ENCODE peak calls at places on chromosome 21, in eight cellular contexts. One of them, this sample, is unnamed.
A peak's percentile ranks its signal among the peaks of the same experiment; 100 is the strongest.

GRCh38 chr21:41207401-41208388 is 39.7 kb downstream of the BACE2 start:
- DNase-seq in spleen: no peak
- DNase-seq in cardiac fibroblast: peak; percentile 84
- DNase-seq in heart left ventricle: peak; percentile 66
- DNase-seq in T follicular helper cell: no peak
- DNase-seq in NCI-H1092: peak; percentile 14
- DNase-seq in endothelial cell: no peak
- DNase-seq in cardiac septum: no peak
- DNase-seq in this sample: peak; percentile 5

GRCh38 chr21:17523007-17523451 is 10.2 kb downstream of the CXADR start:
- DNase-seq in spleen: no peak
- DNase-seq in cardiac fibroblast: no peak
- DNase-seq in heart left ventricle: no peak
- DNase-seq in T follicular helper cell: no peak
- DNase-seq in NCI-H1092: no peak
- DNase-seq in endothelial cell: no peak
- DNase-seq in cardiac septum: no peak
- DNase-seq in this sample: no peak

GRCh38 chr21:28136687-28137086 is 856.0 kb downstream of the LTN1 start:
- DNase-seq in spleen: no peak
- DNase-seq in cardiac fibroblast: no peak
- DNase-seq in heart left ventricle: no peak
- DNase-seq in T follicular helper cell: no peak
- DNase-seq in NCI-H1092: no peak
- DNase-seq in endothelial cell: no peak
- DNase-seq in cardiac septum: no peak
- DNase-seq in this sample: no peak

GRCh38 chr21:17802568-17802967 is 16.6 kb downstream of the C21orf91 start:
- DNase-seq in spleen: no peak
- DNase-seq in cardiac fibroblast: peak; percentile 16
- DNase-seq in heart left ventricle: no peak
- DNase-seq in T follicular helper cell: no peak
- DNase-seq in NCI-H1092: no peak
- DNase-seq in endothelial cell: no peak
- DNase-seq in cardiac septum: no peak
- DNase-seq in this sample: no peak

GRCh38 chr21:29144736-29145353 is 14.4 kb downstream of the MAP3K7CL start:
- DNase-seq in spleen: no peak
- DNase-seq in cardiac fibroblast: peak; percentile 55
- DNase-seq in heart left ventricle: no peak
- DNase-seq in T follicular helper cell: no peak
- DNase-seq in NCI-H1092: no peak
- DNase-seq in endothelial cell: no peak
- DNase-seq in cardiac septum: no peak
- DNase-seq in this sample: no peak

GRCh38 chr21:45255381-45256020 is 32.2 kb downstream of the POFUT2 start:
- DNase-seq in spleen: peak; percentile 74
- DNase-seq in cardiac fibroblast: no peak
- DNase-seq in heart left ventricle: no peak
- DNase-seq in T follicular helper cell: no peak
- DNase-seq in NCI-H1092: peak; percentile 4
- DNase-seq in endothelial cell: no peak
- DNase-seq in cardiac septum: no peak
- DNase-seq in this sample: no peak

GRCh38 chr21:31557421-31557955 is 102.0 kb upstream of the SOD1 start:
- DNase-seq in spleen: peak; percentile 76
- DNase-seq in cardiac fibroblast: no peak
- DNase-seq in heart left ventricle: no peak
- DNase-seq in T follicular helper cell: no peak
- DNase-seq in NCI-H1092: peak; percentile 41
- DNase-seq in endothelial cell: peak; percentile 43
- DNase-seq in cardiac septum: no peak
- DNase-seq in this sample: peak; percentile 2

GRCh38 chr21:45993210-45994085 is 11.9 kb downstream of the COL6A1 start:
- DNase-seq in spleen: peak; percentile 66
- DNase-seq in cardiac fibroblast: no peak
- DNase-seq in heart left ventricle: peak; percentile 24
- DNase-seq in T follicular helper cell: no peak
- DNase-seq in NCI-H1092: no peak
- DNase-seq in endothelial cell: peak; percentile 3
- DNase-seq in cardiac septum: no peak
- DNase-seq in this sample: no peak

GRCh38 chr21:33817663-33818433 is 97.8 kb downstream of the ATP5PO start:
- DNase-seq in spleen: no peak
- DNase-seq in cardiac fibroblast: peak; percentile 29
- DNase-seq in heart left ventricle: no peak
- DNase-seq in T follicular helper cell: no peak
- DNase-seq in NCI-H1092: peak; percentile 70
- DNase-seq in endothelial cell: no peak
- DNase-seq in cardiac septum: no peak
- DNase-seq in this sample: no peak

GRCh38 chr21:46196733-46197132 is 12.5 kb upstream of the SPATC1L start:
- DNase-seq in spleen: peak; percentile 39
- DNase-seq in cardiac fibroblast: no peak
- DNase-seq in heart left ventricle: peak; percentile 11
- DNase-seq in T follicular helper cell: no peak
- DNase-seq in NCI-H1092: no peak
- DNase-seq in endothelial cell: no peak
- DNase-seq in cardiac septum: peak; percentile 51
- DNase-seq in this sample: no peak

GRCh38 chr21:33856893-33857527 is 58.6 kb downstream of the ATP5PO start:
- DNase-seq in spleen: no peak
- DNase-seq in cardiac fibroblast: no peak
- DNase-seq in heart left ventricle: no peak
- DNase-seq in T follicular helper cell: no peak
- DNase-seq in NCI-H1092: no peak
- DNase-seq in endothelial cell: no peak
- DNase-seq in cardiac septum: no peak
- DNase-seq in this sample: no peak

GRCh38 chr21:34726627-34727337 is 58.0 kb downstream of the CLIC6 start:
- DNase-seq in spleen: no peak
- DNase-seq in cardiac fibroblast: no peak
- DNase-seq in heart left ventricle: no peak
- DNase-seq in T follicular helper cell: no peak
- DNase-seq in NCI-H1092: no peak
- DNase-seq in endothelial cell: no peak
- DNase-seq in cardiac septum: no peak
- DNase-seq in this sample: no peak

GRCh38 chr21:25791321-25791720 is 56.5 kb downstream of the GABPA start:
- DNase-seq in spleen: no peak
- DNase-seq in cardiac fibroblast: no peak
- DNase-seq in heart left ventricle: no peak
- DNase-seq in T follicular helper cell: no peak
- DNase-seq in NCI-H1092: no peak
- DNase-seq in endothelial cell: no peak
- DNase-seq in cardiac septum: no peak
- DNase-seq in this sample: no peak

GRCh38 chr21:44525431-44526095 is 14.4 kb downstream of the KRTAP10-1 start:
- DNase-seq in spleen: no peak
- DNase-seq in cardiac fibroblast: no peak
- DNase-seq in heart left ventricle: peak; percentile 12
- DNase-seq in T follicular helper cell: no peak
- DNase-seq in NCI-H1092: no peak
- DNase-seq in endothelial cell: no peak
- DNase-seq in cardiac septum: peak; percentile 63
- DNase-seq in this sample: no peak

GRCh38 chr21:45886610-45887026 is 95.0 kb upstream of the COL6A1 start:
- DNase-seq in spleen: peak; percentile 83
- DNase-seq in cardiac fibroblast: no peak
- DNase-seq in heart left ventricle: no peak
- DNase-seq in T follicular helper cell: no peak
- DNase-seq in NCI-H1092: no peak
- DNase-seq in endothelial cell: no peak
- DNase-seq in cardiac septum: no peak
- DNase-seq in this sample: peak; percentile 7

GRCh38 chr21:36698160-36699025 is 522 bp upstream of the SIM2 start:
- DNase-seq in spleen: no peak
- DNase-seq in cardiac fibroblast: no peak
- DNase-seq in heart left ventricle: no peak
- DNase-seq in T follicular helper cell: no peak
- DNase-seq in NCI-H1092: peak; percentile 59
- DNase-seq in endothelial cell: peak; percentile 55
- DNase-seq in cardiac septum: no peak
- DNase-seq in this sample: no peak

GRCh38 chr21:44017601-44018000 is 5.5 kb downstream of the TRAPPC10 start:
- DNase-seq in spleen: no peak
- DNase-seq in cardiac fibroblast: no peak
- DNase-seq in heart left ventricle: no peak
- DNase-seq in T follicular helper cell: no peak
- DNase-seq in NCI-H1092: no peak
- DNase-seq in endothelial cell: no peak
- DNase-seq in cardiac septum: no peak
- DNase-seq in this sample: no peak

GRCh38 chr21:46145159-46145839 is 10.1 kb downstream of the FTCD start:
- DNase-seq in spleen: peak; percentile 72
- DNase-seq in cardiac fibroblast: no peak
- DNase-seq in heart left ventricle: no peak
- DNase-seq in T follicular helper cell: no peak
- DNase-seq in NCI-H1092: no peak
- DNase-seq in endothelial cell: no peak
- DNase-seq in cardiac septum: no peak
- DNase-seq in this sample: no peak

GRCh38 chr21:35048706-35049617 is at the start of gene RUNX1:
- DNase-seq in spleen: peak; percentile 90
- DNase-seq in cardiac fibroblast: peak; percentile 59
- DNase-seq in heart left ventricle: peak; percentile 45
- DNase-seq in T follicular helper cell: peak; percentile 54
- DNase-seq in NCI-H1092: no peak
- DNase-seq in endothelial cell: no peak
- DNase-seq in cardiac septum: peak; percentile 83
- DNase-seq in this sample: peak; percentile 79

GRCh38 chr21:39040494-39041110 is 142.6 kb downstream of the PSMG1 start:
- DNase-seq in spleen: no peak
- DNase-seq in cardiac fibroblast: peak; percentile 57
- DNase-seq in heart left ventricle: no peak
- DNase-seq in T follicular helper cell: no peak
- DNase-seq in NCI-H1092: no peak
- DNase-seq in endothelial cell: no peak
- DNase-seq in cardiac septum: no peak
- DNase-seq in this sample: no peak

GRCh38 chr21:41167348-41168342 is at the start of gene BACE2:
- DNase-seq in spleen: peak; percentile 90
- DNase-seq in cardiac fibroblast: peak; percentile 87
- DNase-seq in heart left ventricle: peak; percentile 88
- DNase-seq in T follicular helper cell: peak; percentile 3
- DNase-seq in NCI-H1092: peak; percentile 19
- DNase-seq in endothelial cell: peak; percentile 79
- DNase-seq in cardiac septum: peak; percentile 91
- DNase-seq in this sample: peak; percentile 49

GRCh38 chr21:44783023-44783696 is 18.5 kb downstream of the UBE2G2 start:
- DNase-seq in spleen: no peak
- DNase-seq in cardiac fibroblast: no peak
- DNase-seq in heart left ventricle: no peak
- DNase-seq in T follicular helper cell: no peak
- DNase-seq in NCI-H1092: no peak
- DNase-seq in endothelial cell: no peak
- DNase-seq in cardiac septum: no peak
- DNase-seq in this sample: no peak

GRCh38 chr21:31780944-31781343 is 49.0 kb upstream of the SCAF4 start:
- DNase-seq in spleen: no peak
- DNase-seq in cardiac fibroblast: no peak
- DNase-seq in heart left ventricle: no peak
- DNase-seq in T follicular helper cell: no peak
- DNase-seq in NCI-H1092: no peak
- DNase-seq in endothelial cell: no peak
- DNase-seq in cardiac septum: no peak
- DNase-seq in this sample: no peak